ENCODE peak calls at places on chromosomes 3 and 15, in seven cellular contexts. G is AG09319, B is esophagus squamous epithelium, X is psoas muscle, H is bronchial epithelial cell, N is GM13977, L is cardiac fibroblast. O is an unnamed sample.

GRCh38 chr3:175512700-175513099 is 653.6 kb downstream of the NAALADL2 start:
- DNase-seq in L (no peak), X (no peak), B (no peak), G (no peak), N (no peak), H (no peak), O (no peak)

GRCh38 chr3:136239094-136239493 is 11.0 kb upstream of the PCCB start:
- DNase-seq in H (no peak), L (no peak), G (no peak), X (no peak), N (no peak), B (no peak), O (no peak)

GRCh38 chr3:148330486-148330885 is 367.2 kb upstream of the AGTR1 start:
- DNase-seq in X (no peak), H (no peak), B (no peak), G (no peak), N (no peak), L (no peak), O (no peak)

GRCh38 chr3:134364061-134364935 is 9.9 kb downstream of the AMOTL2 start:
- DNase-seq in L (peak; percentile 98), X (peak; percentile 96), N (peak; percentile 48), H (peak; percentile 83), G (peak; percentile 93), B (peak; percentile 21), O (peak; percentile 89)

GRCh38 chr3:42704136-42704841 is 1.7 kb upstream of the HHATL start:
- DNase-seq in G (no peak), B (no peak), N (no peak), X (no peak), H (no peak), L (no peak), O (no peak)

GRCh38 chr3:129389572-129389937 is 38.9 kb downstream of the EFCAB12 start:
- DNase-seq in G (no peak), B (no peak), H (no peak), L (peak; percentile 19), N (no peak), X (no peak), O (no peak)

GRCh38 chr3:99903844-99904243 is 86.2 kb downstream of the CMSS1 start:
- DNase-seq in X (no peak), L (no peak), H (no peak), N (no peak), G (no peak), B (no peak), O (no peak)

GRCh38 chr15:69114231-69114937 is 46.1 kb upstream of the GLCE start:
- DNase-seq in N (no peak), G (no peak), H (peak; percentile 16), X (no peak), L (no peak), B (no peak), O (no peak)

GRCh38 chr3:173065543-173065970 is 75.5 kb downstream of the SPATA16 start:
- DNase-seq in H (peak; percentile 47), B (no peak), X (no peak), G (no peak), N (no peak), L (peak; percentile 69), O (no peak)

GRCh38 chr3:16186081-16186480 is 11.6 kb downstream of the GALNT15 start:
- DNase-seq in G (no peak), X (no peak), N (no peak), B (no peak), L (no peak), H (no peak), O (no peak)

GRCh38 chr3:60542981-60543380 is 708.3 kb downstream of the FHIT start:
- DNase-seq in G (no peak), H (no peak), X (no peak), N (no peak), L (no peak), B (no peak), O (no peak)

GRCh38 chr15:94383706-94384105 is 152.3 kb downstream of the MCTP2 start:
- DNase-seq in G (no peak), B (no peak), X (no peak), L (peak; percentile 2), H (peak; percentile 43), N (no peak), O (no peak)

GRCh38 chr15:23877502-23878412 is 190.7 kb upstream of the NDN start:
- DNase-seq in G (no peak), N (no peak), X (peak; percentile 34), B (no peak), H (no peak), L (peak; percentile 9), O (no peak)

GRCh38 chr3:172201136-172201989 is 162.0 kb downstream of the FNDC3B start:
- DNase-seq in G (peak; percentile 77), B (no peak), H (peak; percentile 73), N (no peak), X (peak; percentile 77), L (peak; percentile 97), O (peak; percentile 69)

GRCh38 chr15:98281130-98281529 is 320.6 kb downstream of the ARRDC4 start:
- DNase-seq in G (no peak), B (no peak), H (no peak), L (no peak), N (no peak), X (no peak), O (no peak)

GRCh38 chr3:13517253-13517977 is 31.5 kb upstream of the FBLN2 start:
- DNase-seq in X (peak; percentile 87), N (no peak), H (no peak), B (no peak), L (no peak), G (no peak), O (no peak)

GRCh38 chr3:127762077-127762786 is 60.1 kb downstream of the MGLL start:
- DNase-seq in H (no peak), L (no peak), G (no peak), B (no peak), X (no peak), N (peak; percentile 69), O (no peak)

GRCh38 chr3:32290619-32291018 is 52.1 kb downstream of the CMTM8 start:
- DNase-seq in H (no peak), L (no peak), X (no peak), B (no peak), N (no peak), G (no peak), O (no peak)

GRCh38 chr15:39969871-39970270 is 36.0 kb downstream of the EIF2AK4 start:
- DNase-seq in X (peak; percentile 58), B (no peak), H (peak; percentile 92), L (peak; percentile 54), N (no peak), G (no peak), O (no peak)

DNA sequence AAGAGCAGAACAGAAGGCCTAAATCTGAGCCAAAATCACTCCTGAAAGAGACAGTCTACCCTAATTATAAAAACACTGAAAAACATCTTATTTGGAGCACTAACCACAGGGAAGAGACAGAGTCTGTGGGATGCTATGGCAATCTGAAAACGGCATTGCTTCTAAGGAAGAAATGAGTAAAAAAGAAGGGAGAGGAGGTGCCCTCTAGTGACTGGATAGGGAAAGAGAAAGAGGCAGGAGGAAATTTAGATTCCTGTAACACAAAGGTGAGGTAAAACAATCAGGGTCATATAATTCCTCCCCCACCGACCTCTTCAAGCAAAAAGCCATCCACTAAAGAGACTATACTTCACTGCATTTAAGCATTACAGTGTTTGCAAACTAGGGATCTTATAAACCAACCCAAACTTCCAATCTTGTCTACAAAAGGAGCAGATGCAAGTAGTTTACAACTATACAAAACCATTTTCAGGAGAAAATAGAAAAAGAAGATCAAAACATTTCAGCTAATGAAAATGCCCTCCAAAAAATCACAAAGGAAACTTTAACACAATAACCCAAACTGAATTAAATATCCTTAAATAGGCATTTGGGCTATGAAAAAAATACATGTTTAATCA is 32.6 kb downstream of the HACD2 start:
- DNase-seq in G (no peak), B (no peak), L (peak; percentile 46), H (no peak), N (peak; percentile 24), X (no peak), O (no peak)
- TF ChIP-seq CTCF in G (peak; percentile 66), B (no peak), L (peak; percentile 73), H (peak; percentile 40), N (peak; percentile 65), X (peak; percentile 9), O (peak; percentile 69)

GRCh38 chr3:157075693-157076420 is 84.1 kb downstream of the CCNL1 start:
- DNase-seq in X (no peak), H (no peak), B (no peak), N (no peak), G (no peak), L (no peak), O (no peak)

GRCh38 chr3:157078131-157078835 is 81.7 kb downstream of the CCNL1 start:
- DNase-seq in B (no peak), N (no peak), H (no peak), L (no peak), G (no peak), X (no peak), O (no peak)

GRCh38 chr3:157074490-157074889 is 85.5 kb downstream of the CCNL1 start:
- DNase-seq in G (no peak), B (no peak), X (no peak), H (no peak), N (no peak), L (no peak), O (no peak)

GRCh38 chr3:157079677-157080369 is 80.1 kb downstream of the CCNL1 start:
- DNase-seq in H (no peak), B (no peak), L (no peak), G (no peak), X (no peak), N (no peak), O (no peak)

DNA sequence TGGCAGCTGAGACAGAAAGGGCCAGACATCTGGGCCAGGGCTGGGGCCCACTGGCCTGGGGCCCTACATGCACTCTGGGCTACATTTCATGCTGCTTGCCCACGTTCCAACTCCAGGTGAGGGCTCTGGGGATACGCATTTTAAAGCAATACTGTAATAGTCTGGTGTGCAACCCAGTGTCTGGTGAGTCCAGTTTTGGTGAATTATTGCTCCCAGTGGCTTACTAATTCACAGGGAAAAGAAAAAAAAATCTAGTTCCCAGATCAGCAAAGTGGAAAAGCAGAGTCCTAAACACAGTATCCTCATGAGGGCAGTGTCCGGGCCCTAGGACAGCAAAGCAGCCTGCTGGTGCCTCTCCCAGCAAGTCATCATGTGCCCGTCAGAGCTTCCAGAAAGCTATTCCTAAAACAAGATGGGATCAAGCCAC is 82.4 kb downstream of the CCNL1 start:
- DNase-seq in X (no peak), N (no peak), B (no peak), H (no peak), L (no peak), G (no peak), O (no peak)
- TF ChIP-seq CTCF in X (no peak), N (no peak), B (no peak), H (no peak), L (no peak), G (peak; percentile 40), O (peak; percentile 35)

GRCh38 chr3:37256447-37256846 is 82.1 kb upstream of the LRRFIP2 start:
- DNase-seq in H (no peak), G (no peak), X (no peak), N (no peak), B (no peak), L (peak; percentile 24), O (no peak)
- TF ChIP-seq CTCF in H (peak; percentile 7), G (no peak), X (no peak), N (peak; percentile 9), B (no peak), L (peak; percentile 25), O (peak; percentile 10)

DNA sequence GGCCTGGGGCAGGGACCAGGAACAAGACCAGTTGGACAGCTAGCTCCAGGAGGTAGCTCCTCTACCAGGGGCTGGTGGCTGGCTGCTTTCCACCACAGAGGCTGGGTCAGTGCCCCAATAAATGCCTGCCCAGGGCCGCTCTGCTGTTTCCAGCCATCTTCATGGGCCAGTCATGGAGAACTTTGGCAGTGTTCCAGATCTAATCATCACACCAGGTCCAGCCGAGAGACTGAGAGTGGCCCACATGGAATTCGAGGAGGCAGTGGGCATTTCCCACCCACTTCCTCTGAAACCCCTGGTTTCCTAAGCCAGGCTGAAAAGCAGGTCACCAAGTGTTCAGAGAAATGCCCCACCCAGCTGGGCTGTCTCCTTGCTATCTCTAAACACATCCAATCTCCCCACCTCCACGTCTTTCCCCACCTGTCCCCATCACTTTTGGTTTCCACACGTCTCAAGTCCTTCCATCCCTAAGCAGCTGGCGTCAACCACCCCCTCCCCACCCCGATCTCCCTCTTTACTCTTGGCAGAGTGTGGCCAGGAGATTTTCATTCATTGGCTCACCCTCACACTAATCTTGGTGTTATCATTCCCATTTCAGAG is 190.0 kb upstream of the LINGO1 start:
- DNase-seq in X (no peak), G (no peak), H (no peak), N (no peak), L (no peak), B (no peak), O (no peak)
- TF ChIP-seq CTCF in X (no peak), G (no peak), H (no peak), N (no peak), L (no peak), B (no peak), O (no peak)